ENCODE peak calls at places on chromosomes 7 and 10, in six cellular contexts. One of them, this sample, is unnamed. For H3K9me3, the result is how much of the 10 kb centered on the place peaks cover.

GRCh38 chr7:130957140-130957513 is 223.1 kb upstream of the KLF14 start:
- DNase-seq in gastrocnemius medialis: no peak
- DNase-seq in esophagus squamous epithelium: no peak
- DNase-seq in effector memory CD4-positive, alpha-beta T cell: no peak
- DNase-seq in IMR-90: no peak
- DNase-seq in Peyer's patch: peak
- DNase-seq in this sample: no peak

GRCh38 chr10:101272229-101272868 is 43.1 kb upstream of the LBX1 start:
- DNase-seq in IMR-90: peak
- DNase-seq in esophagus squamous epithelium: no peak
- DNase-seq in effector memory CD4-positive, alpha-beta T cell: peak
- DNase-seq in Peyer's patch: peak
- DNase-seq in gastrocnemius medialis: no peak
- DNase-seq in this sample: peak

GRCh38 chr10:42932735-42933453 is 144.0 kb upstream of the RET start:
- DNase-seq in effector memory CD4-positive, alpha-beta T cell: no peak
- DNase-seq in esophagus squamous epithelium: no peak
- DNase-seq in Peyer's patch: no peak
- DNase-seq in gastrocnemius medialis: no peak
- DNase-seq in IMR-90: no peak
- DNase-seq in this sample: no peak

GRCh38 chr7:44967571-44968446 is 11.0 kb downstream of the MYO1G start:
- DNase-seq in esophagus squamous epithelium: no peak
- DNase-seq in effector memory CD4-positive, alpha-beta T cell: no peak
- DNase-seq in IMR-90: no peak
- DNase-seq in gastrocnemius medialis: no peak
- DNase-seq in Peyer's patch: peak
- DNase-seq in this sample: no peak

GRCh38 chr7:37531225-37531624 is 82.6 kb upstream of the ELMO1 start:
- DNase-seq in effector memory CD4-positive, alpha-beta T cell: no peak
- DNase-seq in IMR-90: no peak
- DNase-seq in gastrocnemius medialis: no peak
- DNase-seq in Peyer's patch: no peak
- DNase-seq in esophagus squamous epithelium: no peak
- DNase-seq in this sample: no peak

GRCh38 chr7:123367508-123368122 is 166.8 kb downstream of the IQUB start:
- DNase-seq in gastrocnemius medialis: no peak
- DNase-seq in esophagus squamous epithelium: no peak
- DNase-seq in Peyer's patch: no peak
- DNase-seq in effector memory CD4-positive, alpha-beta T cell: no peak
- DNase-seq in IMR-90: no peak
- DNase-seq in this sample: no peak

GRCh38 chr10:62002753-62003152 is 101.3 kb downstream of the ARID5B start:
- DNase-seq in Peyer's patch: no peak
- DNase-seq in gastrocnemius medialis: no peak
- DNase-seq in esophagus squamous epithelium: no peak
- DNase-seq in effector memory CD4-positive, alpha-beta T cell: no peak
- DNase-seq in IMR-90: no peak
- DNase-seq in this sample: no peak

GRCh38 chr10:99849057-99849456 is 66.6 kb downstream of the ABCC2 start:
- DNase-seq in esophagus squamous epithelium: no peak
- DNase-seq in gastrocnemius medialis: no peak
- DNase-seq in IMR-90: no peak
- DNase-seq in effector memory CD4-positive, alpha-beta T cell: no peak
- DNase-seq in Peyer's patch: no peak
- DNase-seq in this sample: no peak

GRCh38 chr10:29081971-29082699 is 206.7 kb upstream of the LYZL1 start:
- DNase-seq in esophagus squamous epithelium: no peak
- DNase-seq in effector memory CD4-positive, alpha-beta T cell: no peak
- DNase-seq in IMR-90: no peak
- DNase-seq in Peyer's patch: no peak
- DNase-seq in gastrocnemius medialis: no peak
- DNase-seq in this sample: no peak

GRCh38 chr10:131580076-131580652 is 268.6 kb upstream of the TCERG1L start:
- DNase-seq in effector memory CD4-positive, alpha-beta T cell: no peak
- DNase-seq in Peyer's patch: peak
- DNase-seq in gastrocnemius medialis: no peak
- DNase-seq in IMR-90: no peak
- DNase-seq in esophagus squamous epithelium: no peak
- DNase-seq in this sample: no peak

GRCh38 chr10:59362991-59363390 is 642 bp upstream of the FAM13C start:
- DNase-seq in esophagus squamous epithelium: no peak
- DNase-seq in IMR-90: peak
- DNase-seq in gastrocnemius medialis: peak
- DNase-seq in effector memory CD4-positive, alpha-beta T cell: no peak
- DNase-seq in Peyer's patch: peak
- DNase-seq in this sample: no peak

GRCh38 chr7:44279731-44280505 is 45.5 kb downstream of the CAMK2B start:
- DNase-seq in effector memory CD4-positive, alpha-beta T cell: no peak
- DNase-seq in esophagus squamous epithelium: no peak
- DNase-seq in gastrocnemius medialis: peak
- DNase-seq in IMR-90: no peak
- DNase-seq in Peyer's patch: peak
- DNase-seq in this sample: peak

GRCh38 chr10:14540062-14540461 is 209.3 kb upstream of the FRMD4A start:
- DNase-seq in effector memory CD4-positive, alpha-beta T cell: no peak
- DNase-seq in gastrocnemius medialis: no peak
- DNase-seq in IMR-90: no peak
- DNase-seq in esophagus squamous epithelium: no peak
- DNase-seq in Peyer's patch: no peak
- DNase-seq in this sample: no peak

GRCh38 chr7:70694357-70694908 is 437.5 kb upstream of the GALNT17 start:
- DNase-seq in effector memory CD4-positive, alpha-beta T cell: no peak
- DNase-seq in Peyer's patch: peak
- DNase-seq in esophagus squamous epithelium: no peak
- DNase-seq in gastrocnemius medialis: no peak
- DNase-seq in IMR-90: peak
- DNase-seq in this sample: peak

GRCh38 chr10:3076138-3076537 is 8.8 kb downstream of the PFKP start:
- DNase-seq in effector memory CD4-positive, alpha-beta T cell: no peak
- DNase-seq in esophagus squamous epithelium: no peak
- DNase-seq in gastrocnemius medialis: no peak
- DNase-seq in Peyer's patch: no peak
- DNase-seq in IMR-90: no peak
- DNase-seq in this sample: no peak

GRCh38 chr10:79090134-79090803 is 21.5 kb downstream of the ZMIZ1 start:
- DNase-seq in gastrocnemius medialis: no peak
- DNase-seq in IMR-90: peak
- DNase-seq in Peyer's patch: no peak
- DNase-seq in esophagus squamous epithelium: no peak
- DNase-seq in effector memory CD4-positive, alpha-beta T cell: no peak
- DNase-seq in this sample: no peak

GRCh38 chr10:50538473-50539398 is 85.0 kb downstream of the SGMS1 start:
- DNase-seq in effector memory CD4-positive, alpha-beta T cell: no peak
- DNase-seq in esophagus squamous epithelium: no peak
- DNase-seq in Peyer's patch: peak
- DNase-seq in gastrocnemius medialis: no peak
- DNase-seq in IMR-90: no peak
- DNase-seq in this sample: no peak

GRCh38 chr7:92582948-92583347 is 7.2 kb downstream of the FAM133B start:
- DNase-seq in IMR-90: no peak
- DNase-seq in effector memory CD4-positive, alpha-beta T cell: no peak
- DNase-seq in gastrocnemius medialis: no peak
- DNase-seq in Peyer's patch: no peak
- DNase-seq in esophagus squamous epithelium: no peak
- DNase-seq in this sample: no peak

GRCh38 chr7:65798111-65799075 is 74.5 kb upstream of the VKORC1L1 start:
- DNase-seq in effector memory CD4-positive, alpha-beta T cell: no peak
- DNase-seq in Peyer's patch: no peak
- DNase-seq in IMR-90: peak
- DNase-seq in gastrocnemius medialis: no peak
- DNase-seq in esophagus squamous epithelium: no peak
- DNase-seq in this sample: no peak

GRCh38 chr7:69780377-69780776 is 182.1 kb downstream of the AUTS2 start:
- DNase-seq in effector memory CD4-positive, alpha-beta T cell: no peak
- DNase-seq in IMR-90: no peak
- DNase-seq in Peyer's patch: no peak
- DNase-seq in gastrocnemius medialis: peak
- DNase-seq in esophagus squamous epithelium: no peak
- DNase-seq in this sample: no peak

GRCh38 chr10:112715581-112715980 is 234.5 kb upstream of the TCF7L2 start:
- DNase-seq in IMR-90: no peak
- DNase-seq in Peyer's patch: peak
- DNase-seq in effector memory CD4-positive, alpha-beta T cell: no peak
- DNase-seq in esophagus squamous epithelium: no peak
- DNase-seq in gastrocnemius medialis: no peak
- DNase-seq in this sample: no peak

GRCh38 chr10:100357073-100357858 is 10.2 kb downstream of the SCD start:
- DNase-seq in esophagus squamous epithelium: no peak
- DNase-seq in IMR-90: no peak
- DNase-seq in effector memory CD4-positive, alpha-beta T cell: no peak
- DNase-seq in gastrocnemius medialis: no peak
- DNase-seq in Peyer's patch: no peak
- DNase-seq in this sample: no peak

GRCh38 chr10:74072503-74072902 is 74.6 kb downstream of the VCL start:
- DNase-seq in IMR-90: peak
- DNase-seq in Peyer's patch: no peak
- DNase-seq in esophagus squamous epithelium: no peak
- DNase-seq in effector memory CD4-positive, alpha-beta T cell: no peak
- DNase-seq in gastrocnemius medialis: no peak
- DNase-seq in this sample: no peak

DNA sequence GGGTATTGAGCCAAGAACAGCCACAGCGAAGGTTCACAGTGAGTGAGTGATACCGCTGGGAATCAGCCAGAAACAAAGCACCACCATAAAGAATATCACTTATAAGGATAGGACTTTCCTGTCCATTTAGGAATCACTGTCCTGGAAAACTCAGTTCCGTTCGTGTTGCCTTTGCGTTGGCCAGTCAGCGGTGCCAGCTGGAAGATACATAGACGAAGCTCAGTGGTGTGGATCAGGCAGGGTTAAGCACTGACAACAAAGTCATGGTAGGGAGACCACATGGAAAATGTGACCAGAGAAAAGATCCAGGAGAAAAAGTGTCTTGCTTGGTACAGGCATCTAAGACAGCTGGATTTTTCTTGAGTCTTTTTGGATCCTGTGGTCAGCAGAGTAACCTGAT is 579.7 kb upstream of the DPP6 start:
- DNase-seq in Peyer's patch: no peak
- DNase-seq in esophagus squamous epithelium: no peak
- DNase-seq in IMR-90: no peak
- DNase-seq in effector memory CD4-positive, alpha-beta T cell: no peak
- DNase-seq in gastrocnemius medialis: no peak
- DNase-seq in this sample: no peak
- H3K9me3 ChIP-seq in Peyer's patch: under half
- H3K9me3 ChIP-seq in esophagus squamous epithelium: under half
- H3K9me3 ChIP-seq in IMR-90: under half
- H3K9me3 ChIP-seq in effector memory CD4-positive, alpha-beta T cell: under half
- H3K9me3 ChIP-seq in gastrocnemius medialis: under half
- H3K9me3 ChIP-seq in this sample: under half

DNA sequence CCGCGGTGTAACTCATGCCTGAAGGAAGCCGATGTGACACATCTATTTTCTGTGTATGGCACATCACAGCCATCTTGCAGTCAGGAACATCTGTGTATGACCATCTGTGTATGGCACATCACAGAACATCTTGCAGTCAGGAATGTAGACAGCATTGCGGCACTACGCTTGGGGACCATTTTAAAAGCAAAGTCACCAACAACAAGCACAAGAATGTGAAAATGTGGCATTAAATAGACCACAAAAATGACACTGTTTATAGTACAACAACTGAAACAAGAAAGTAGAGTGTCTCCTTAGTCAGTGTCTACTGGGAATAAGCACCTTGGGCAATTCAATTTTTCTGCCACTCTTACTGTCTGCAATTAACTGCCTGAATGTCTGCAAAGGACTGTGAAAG is 124.4 kb downstream of the HGF start:
- DNase-seq in IMR-90: no peak
- DNase-seq in Peyer's patch: no peak
- DNase-seq in gastrocnemius medialis: no peak
- DNase-seq in esophagus squamous epithelium: no peak
- DNase-seq in effector memory CD4-positive, alpha-beta T cell: no peak
- DNase-seq in this sample: no peak
- H3K9me3 ChIP-seq in IMR-90: under half
- H3K9me3 ChIP-seq in Peyer's patch: under half
- H3K9me3 ChIP-seq in gastrocnemius medialis: under half
- H3K9me3 ChIP-seq in esophagus squamous epithelium: under half
- H3K9me3 ChIP-seq in effector memory CD4-positive, alpha-beta T cell: under half
- H3K9me3 ChIP-seq in this sample: under half

DNA sequence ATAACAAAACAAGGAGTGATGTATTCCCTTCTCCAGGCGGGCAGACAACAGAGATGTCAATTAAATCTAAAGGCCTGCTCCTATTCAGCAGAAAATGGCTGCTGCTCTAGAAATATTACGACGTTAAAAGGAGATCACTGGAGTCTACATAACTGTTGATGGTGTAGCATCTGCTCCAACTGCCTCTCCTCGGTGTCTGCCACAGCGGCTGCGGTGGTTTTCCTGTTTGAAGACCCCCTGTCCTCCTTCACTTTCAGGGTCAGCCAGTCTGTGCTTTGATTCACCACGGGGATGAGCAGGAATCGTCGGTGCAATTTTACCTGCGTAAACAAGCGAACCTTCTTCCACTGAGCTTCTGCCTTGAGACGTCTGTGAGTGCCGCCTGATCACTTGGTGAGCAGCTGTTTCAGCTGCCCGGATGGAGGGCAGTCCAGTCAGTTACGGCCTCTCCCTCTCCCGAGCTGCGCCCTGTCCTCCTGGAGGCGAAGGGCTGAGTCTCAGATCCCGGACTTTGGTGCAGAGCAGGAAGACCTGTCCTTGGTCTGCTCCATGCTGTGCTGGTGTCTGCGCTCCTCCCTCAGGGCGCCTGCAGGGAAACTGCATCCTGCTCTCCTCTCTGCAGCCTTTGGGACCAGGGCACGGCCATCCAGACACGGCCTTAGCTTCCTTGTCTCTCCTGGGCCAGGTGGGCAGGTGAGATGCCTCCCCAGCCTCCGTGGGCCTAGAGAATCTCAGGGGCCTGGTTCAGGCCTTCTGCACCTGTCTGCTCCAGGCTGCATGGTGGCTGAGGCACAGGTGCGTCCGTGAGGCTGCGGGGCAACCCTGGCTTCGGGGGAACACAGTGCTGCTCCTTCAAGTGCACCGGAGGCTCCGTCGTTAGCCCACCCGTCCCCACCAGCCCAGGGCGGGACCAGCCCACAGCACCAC is 326.6 kb downstream of the ADARB2 start:
- DNase-seq in effector memory CD4-positive, alpha-beta T cell: no peak
- DNase-seq in gastrocnemius medialis: no peak
- DNase-seq in IMR-90: no peak
- DNase-seq in Peyer's patch: no peak
- DNase-seq in esophagus squamous epithelium: no peak
- DNase-seq in this sample: no peak
- H3K9me3 ChIP-seq in effector memory CD4-positive, alpha-beta T cell: under half
- H3K9me3 ChIP-seq in gastrocnemius medialis: under half
- H3K9me3 ChIP-seq in IMR-90: half or more
- H3K9me3 ChIP-seq in Peyer's patch: under half
- H3K9me3 ChIP-seq in esophagus squamous epithelium: under half
- H3K9me3 ChIP-seq in this sample: under half

DNA sequence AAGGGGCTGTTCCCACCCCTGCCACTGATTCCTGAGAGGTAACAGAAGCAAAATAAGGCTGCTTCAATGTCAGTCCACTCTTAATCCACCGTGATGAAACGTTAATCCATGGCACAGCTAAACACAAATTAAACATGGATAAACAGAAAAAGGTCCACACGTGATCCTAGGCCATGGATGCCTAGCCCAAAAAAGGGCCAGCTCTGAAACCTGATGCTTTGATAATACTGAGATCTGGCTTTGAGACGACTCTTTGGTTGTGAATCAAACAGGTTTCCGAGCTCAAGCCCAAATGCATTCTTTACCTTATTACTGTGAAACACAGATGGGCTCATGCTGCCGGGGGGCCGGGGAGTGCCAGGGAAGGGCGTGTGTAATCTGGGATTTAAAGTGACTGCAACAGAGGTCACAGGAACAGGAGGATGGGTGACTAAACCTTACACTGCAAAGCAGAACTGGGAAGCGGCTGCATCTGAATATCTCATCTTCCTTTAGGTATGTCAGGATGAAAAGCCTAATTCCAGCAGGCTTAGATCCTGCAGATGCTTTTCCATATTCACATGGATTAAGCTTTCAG is 86.5 kb downstream of the ZRANB1 start:
- DNase-seq in Peyer's patch: no peak
- DNase-seq in effector memory CD4-positive, alpha-beta T cell: no peak
- DNase-seq in gastrocnemius medialis: no peak
- DNase-seq in IMR-90: peak
- DNase-seq in esophagus squamous epithelium: no peak
- DNase-seq in this sample: no peak
- H3K9me3 ChIP-seq in Peyer's patch: under half
- H3K9me3 ChIP-seq in effector memory CD4-positive, alpha-beta T cell: under half
- H3K9me3 ChIP-seq in gastrocnemius medialis: under half
- H3K9me3 ChIP-seq in IMR-90: under half
- H3K9me3 ChIP-seq in esophagus squamous epithelium: under half
- H3K9me3 ChIP-seq in this sample: under half

This sample was measured in T-helper 17 cell.